ENCODE peak calls at places on chromosomes 5 and 9, in six cellular contexts. R is adrenal gland, B is transverse colon, N is left ventricle myocardium inferior, U is suprapubic skin, W is B cell. V is an unnamed sample.

GRCh38 chr9:88835038-88835466 is 156.2 kb upstream of the S1PR3 start:
- DNase-seq in B (no peak), R (no peak), N (no peak), U (no peak), W (peak), V (peak)

GRCh38 chr5:146399446-146399845 is 47.7 kb upstream of the TCERG1 start:
- DNase-seq in R (no peak), U (no peak), B (no peak), W (no peak), N (no peak), V (no peak)

GRCh38 chr5:83048277-83048676 is 28.9 kb downstream of the TMEM167A start:
- DNase-seq in B (no peak), R (no peak), U (no peak), N (no peak), W (no peak), V (no peak)

GRCh38 chr5:164553851-164554250 is 1048.4 kb downstream of the MAT2B start:
- DNase-seq in N (no peak), R (no peak), W (no peak), U (no peak), B (no peak), V (no peak)

GRCh38 chr5:4855889-4856288 is 284.2 kb upstream of the ADAMTS16 start:
- DNase-seq in N (no peak), R (no peak), W (no peak), B (no peak), U (no peak), V (no peak)

GRCh38 chr5:145246961-145247744 is 588.0 kb downstream of the PRELID2 start:
- DNase-seq in N (no peak), W (no peak), B (no peak), U (no peak), R (no peak), V (no peak)

GRCh38 chr9:31740705-31741104 is 643.7 kb upstream of the ACO1 start:
- DNase-seq in W (no peak), N (no peak), B (no peak), R (no peak), U (no peak), V (no peak)

GRCh38 chr5:83107692-83108410 is 30.5 kb downstream of the XRCC4 start:
- DNase-seq in B (no peak), R (no peak), N (no peak), W (no peak), U (no peak), V (no peak)

GRCh38 chr5:75044406-75044805 is 8.0 kb downstream of the GCNT4 start:
- DNase-seq in U (no peak), N (no peak), R (peak), B (no peak), W (no peak), V (no peak)

GRCh38 chr9:96156578-96156977 is 145.4 kb downstream of the HSD17B3 start:
- DNase-seq in R (peak), N (no peak), W (no peak), U (no peak), B (no peak), V (peak)

GRCh38 chr9:133877967-133878366 is 114.2 kb downstream of the VAV2 start:
- DNase-seq in W (no peak), U (no peak), B (no peak), R (peak), N (no peak), V (no peak)

GRCh38 chr5:59197911-59198310 is 615.0 kb downstream of the RAB3C start:
- DNase-seq in U (no peak), W (no peak), R (no peak), N (no peak), B (no peak), V (no peak)

GRCh38 chr5:40238066-40238745 is 441.5 kb upstream of the PTGER4 start:
- DNase-seq in N (no peak), R (no peak), B (no peak), W (no peak), U (no peak), V (no peak)

GRCh38 chr9:121216406-121216805 is 14.7 kb upstream of the RAB14 start:
- DNase-seq in W (no peak), U (no peak), N (no peak), R (no peak), B (no peak), V (no peak)

GRCh38 chr5:157143127-157143959 is 678 bp upstream of the MED7 start:
- DNase-seq in W (no peak), U (peak), N (peak), R (peak), B (peak), V (peak)

GRCh38 chr9:94084314-94084713 is at the start of gene PTPDC1:
- DNase-seq in U (no peak), W (no peak), N (no peak), B (no peak), R (peak), V (no peak)

GRCh38 chr5:124880903-124881302 is 134.5 kb upstream of the ZNF608 start:
- DNase-seq in N (no peak), B (no peak), U (no peak), W (no peak), R (no peak), V (no peak)

GRCh38 chr9:127188396-127188795 is 66.0 kb upstream of the ANGPTL2 start:
- DNase-seq in U (no peak), R (no peak), B (no peak), W (no peak), N (no peak), V (no peak)

GRCh38 chr9:127187231-127187956 is 65.0 kb upstream of the ANGPTL2 start:
- DNase-seq in R (peak), U (peak), N (peak), W (no peak), B (peak), V (peak)

GRCh38 chr9:127185181-127185580 is 62.7 kb upstream of the ANGPTL2 start:
- DNase-seq in U (no peak), R (no peak), B (no peak), W (no peak), N (no peak), V (no peak)

GRCh38 chr9:127185931-127186781 is 63.7 kb upstream of the ANGPTL2 start:
- DNase-seq in R (peak), W (no peak), B (peak), N (peak), U (peak), V (no peak)

DNA sequence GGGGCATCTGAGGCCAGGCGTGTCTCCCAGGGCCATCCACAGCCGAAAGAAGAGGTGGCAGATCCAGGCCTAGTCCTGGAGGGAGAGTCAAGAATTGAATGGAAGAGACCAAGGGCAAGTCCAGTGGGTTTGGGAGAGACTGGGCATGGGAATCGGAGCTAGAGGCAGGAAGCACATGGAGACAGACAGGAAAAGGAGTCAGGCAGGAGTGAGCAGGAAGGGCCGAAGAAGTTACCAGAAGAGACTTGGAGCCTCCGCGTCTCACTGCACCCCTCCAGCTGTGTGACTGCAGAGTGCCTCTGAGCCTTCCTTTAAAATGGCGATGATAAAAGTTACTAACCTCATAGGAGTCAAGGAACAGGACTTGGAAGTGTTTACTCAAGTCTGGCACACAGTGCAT is 64.4 kb upstream of the ANGPTL2 start:
- DNase-seq in U (no peak), R (no peak), N (no peak), B (no peak), W (no peak), V (no peak)
- TF ChIP-seq CTCF in U (no peak), R (no peak), N (no peak), B (no peak), W (no peak), V (no peak)

GRCh38 chr5:128966375-128966774 is 1.1 kb downstream of the SLC27A6 start:
- DNase-seq in B (no peak), R (no peak), W (no peak), N (no peak), U (no peak), V (no peak)
- TF ChIP-seq CTCF in B (no peak), R (no peak), W (no peak), N (peak), U (no peak), V (no peak)

DNA sequence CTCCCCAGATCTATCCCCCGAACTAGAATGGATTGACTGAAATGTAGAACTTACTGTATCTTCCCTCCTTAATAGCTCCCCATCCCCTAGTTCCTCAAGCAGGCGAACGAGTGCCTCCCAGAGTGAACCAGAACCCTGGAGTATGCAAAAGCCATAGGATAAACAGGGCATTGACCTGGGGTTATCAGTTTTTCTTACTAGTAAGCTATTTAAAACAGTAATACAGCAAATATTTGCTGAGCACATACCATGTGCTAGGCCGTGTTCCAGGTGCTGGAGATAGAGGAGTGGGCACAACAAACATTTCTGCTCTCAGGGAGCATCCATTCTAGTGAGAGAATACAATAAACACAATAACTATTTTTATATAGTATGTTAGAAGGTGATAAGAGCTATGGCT is 1.8 kb downstream of the SKP2 start:
- DNase-seq in W (no peak), N (no peak), B (no peak), U (no peak), R (no peak), V (no peak)
- TF ChIP-seq CTCF in W (no peak), N (no peak), B (no peak), U (no peak), R (no peak), V (no peak)

GRCh38 chr5:178533136-178533535 is 57.1 kb downstream of the COL23A1 start:
- DNase-seq in N (no peak), B (no peak), U (no peak), R (no peak), W (no peak), V (no peak)
- TF ChIP-seq CTCF in N (no peak), B (no peak), U (no peak), R (no peak), W (no peak), V (no peak)

DNA sequence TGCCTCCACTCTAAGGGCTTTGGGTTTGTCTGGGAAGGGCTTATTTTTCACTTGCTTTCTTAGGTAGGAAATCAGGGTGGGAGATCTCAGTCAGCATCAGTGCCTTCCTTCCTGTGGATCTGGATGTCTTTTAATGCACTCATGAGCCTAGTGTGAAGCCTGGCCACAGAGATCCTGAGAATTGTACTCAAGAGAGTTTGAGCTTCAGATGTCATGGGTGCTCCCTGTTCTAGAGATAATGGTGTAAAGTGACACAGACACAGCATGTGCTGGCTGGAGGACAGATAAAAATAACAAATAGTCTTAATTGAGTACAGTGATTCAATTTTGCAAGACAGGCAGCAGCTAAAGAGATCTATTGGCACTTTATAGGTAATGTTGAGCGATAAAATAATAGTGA is 408.9 kb upstream of the PIK3R1 start:
- DNase-seq in N (no peak), W (no peak), U (no peak), R (peak), B (no peak), V (no peak)
- TF ChIP-seq CTCF in N (no peak), W (no peak), U (no peak), R (no peak), B (no peak), V (no peak)

V was measured in activated CD8-positive, alpha-beta T cell treated with anti-CD3 and anti-CD28 coated beads for 36 hours.